ENCODE peak calls at places on chromosomes 4 and X, in seven cellular contexts. R is A549, D is non-pigmented ciliary epithelial cell, J is DMS153, S is NCI-H345, L is hypothalamus, E is RKO. H is an unnamed sample.

GRCh38 chr4:1683371-1683902 is 676 bp downstream of the FAM53A start:
- DNase-seq in R (peak), D (peak), J (no peak), S (peak), L (no peak), E (peak), H (peak)

GRCh38 chr4:177235026-177235425 is 74.6 kb upstream of the NEIL3 start:
- DNase-seq in R (no peak), D (peak), J (no peak), S (no peak), L (no peak), E (no peak), H (no peak)

GRCh38 chr4:88458091-88458740 is 1.3 kb downstream of the HERC5 start:
- DNase-seq in R (no peak), D (no peak), J (no peak), S (no peak), L (no peak), E (no peak), H (no peak)

GRCh38 chr4:108047199-108047598 is 57.5 kb downstream of the HADH start:
- DNase-seq in R (no peak), D (no peak), J (no peak), S (no peak), L (no peak), E (no peak), H (no peak)

GRCh38 chr4:113880240-113881028 is 99.0 kb downstream of the ARSJ start:
- DNase-seq in R (no peak), D (no peak), J (no peak), S (no peak), L (no peak), E (no peak), H (no peak)

GRCh38 chr4:56764775-56765174 is 56.7 kb downstream of the SPINK2 start:
- DNase-seq in R (no peak), D (no peak), J (no peak), S (no peak), L (no peak), E (peak), H (no peak)

GRCh38 chr4:128653514-128654420 is 155.7 kb upstream of the JADE1 start:
- DNase-seq in R (no peak), D (no peak), J (no peak), S (peak), L (no peak), E (no peak), H (no peak)

GRCh38 chr4:119227690-119228089 is 15.2 kb downstream of the USP53 start:
- DNase-seq in R (no peak), D (no peak), J (no peak), S (no peak), L (no peak), E (no peak), H (no peak)

GRCh38 chrX:101051153-101051548 is 760 bp downstream of the TRMT2B start:
- DNase-seq in R (no peak), D (no peak), J (no peak), S (no peak), L (peak), E (no peak), H (no peak)

GRCh38 chrX:153519569-153520285 is 2.3 kb downstream of the ATP2B3 start:
- DNase-seq in R (no peak), D (no peak), J (no peak), S (no peak), L (no peak), E (peak), H (no peak)

H was measured in immature natural killer cell.